ENCODE peak calls at places on chromosomes 13 and 19, in six cellular contexts. One of them, this sample, is unnamed.

GRCh38 chr19:45569619-45570421 is 14.8 kb downstream of the OPA3 start:
- DNase-seq in CD8-positive, alpha-beta T cell: peak
- DNase-seq in mucosa of descending colon: peak
- DNase-seq in astrocyte of the cerebellum: no peak
- DNase-seq in A549: peak
- DNase-seq in uterus: no peak
- DNase-seq in this sample: no peak

GRCh38 chr19:6141217-6141616 is 5.8 kb downstream of the ACSBG2 start:
- DNase-seq in mucosa of descending colon: no peak
- DNase-seq in CD8-positive, alpha-beta T cell: no peak
- DNase-seq in A549: no peak
- DNase-seq in astrocyte of the cerebellum: no peak
- DNase-seq in uterus: no peak
- DNase-seq in this sample: no peak

GRCh38 chr13:32639502-32640105 is 53.4 kb downstream of the PDS5B start:
- DNase-seq in astrocyte of the cerebellum: peak
- DNase-seq in mucosa of descending colon: peak
- DNase-seq in uterus: peak
- DNase-seq in CD8-positive, alpha-beta T cell: peak
- DNase-seq in A549: peak
- DNase-seq in this sample: peak

GRCh38 chr13:84470528-84470927 is 588.3 kb upstream of the SLITRK1 start:
- DNase-seq in astrocyte of the cerebellum: no peak
- DNase-seq in mucosa of descending colon: no peak
- DNase-seq in CD8-positive, alpha-beta T cell: no peak
- DNase-seq in A549: no peak
- DNase-seq in uterus: no peak
- DNase-seq in this sample: no peak

GRCh38 chr13:30371649-30372265 is 50.5 kb upstream of the UBE2L5 start:
- DNase-seq in mucosa of descending colon: peak
- DNase-seq in astrocyte of the cerebellum: no peak
- DNase-seq in A549: peak
- DNase-seq in uterus: no peak
- DNase-seq in CD8-positive, alpha-beta T cell: peak
- DNase-seq in this sample: peak

GRCh38 chr13:106496072-106496997 is 39.1 kb downstream of the EFNB2 start:
- DNase-seq in astrocyte of the cerebellum: no peak
- DNase-seq in A549: no peak
- DNase-seq in mucosa of descending colon: peak
- DNase-seq in uterus: no peak
- DNase-seq in CD8-positive, alpha-beta T cell: no peak
- DNase-seq in this sample: no peak

GRCh38 chr13:113367020-113367560 is 3.2 kb upstream of the GRTP1 start:
- DNase-seq in uterus: no peak
- DNase-seq in A549: no peak
- DNase-seq in astrocyte of the cerebellum: no peak
- DNase-seq in mucosa of descending colon: no peak
- DNase-seq in CD8-positive, alpha-beta T cell: no peak
- DNase-seq in this sample: no peak

GRCh38 chr19:7869453-7869909 is 4.7 kb downstream of the PRR36 start:
- DNase-seq in CD8-positive, alpha-beta T cell: peak
- DNase-seq in uterus: peak
- DNase-seq in mucosa of descending colon: peak
- DNase-seq in A549: peak
- DNase-seq in astrocyte of the cerebellum: no peak
- DNase-seq in this sample: no peak

GRCh38 chr19:56840452-56841193 is at the start of the genes PEG3 and ZIM2:
- DNase-seq in CD8-positive, alpha-beta T cell: no peak
- DNase-seq in A549: no peak
- DNase-seq in astrocyte of the cerebellum: no peak
- DNase-seq in mucosa of descending colon: peak
- DNase-seq in uterus: peak
- DNase-seq in this sample: no peak

GRCh38 chr13:77267362-77267761 is 59.5 kb downstream of the MYCBP2 start:
- DNase-seq in A549: no peak
- DNase-seq in mucosa of descending colon: no peak
- DNase-seq in astrocyte of the cerebellum: no peak
- DNase-seq in CD8-positive, alpha-beta T cell: no peak
- DNase-seq in uterus: no peak
- DNase-seq in this sample: no peak

GRCh38 chr19:28521614-28522544 is 691.1 kb downstream of the UQCRFS1 start:
- DNase-seq in astrocyte of the cerebellum: no peak
- DNase-seq in uterus: no peak
- DNase-seq in A549: no peak
- DNase-seq in mucosa of descending colon: no peak
- DNase-seq in CD8-positive, alpha-beta T cell: no peak
- DNase-seq in this sample: no peak

GRCh38 chr19:15101479-15102082 is 5.6 kb upstream of the SYDE1 start:
- DNase-seq in astrocyte of the cerebellum: peak
- DNase-seq in A549: peak
- DNase-seq in uterus: no peak
- DNase-seq in CD8-positive, alpha-beta T cell: peak
- DNase-seq in mucosa of descending colon: peak
- DNase-seq in this sample: no peak

GRCh38 chr13:28339419-28339818 is 155.5 kb downstream of the FLT1 start:
- DNase-seq in CD8-positive, alpha-beta T cell: no peak
- DNase-seq in mucosa of descending colon: no peak
- DNase-seq in A549: no peak
- DNase-seq in astrocyte of the cerebellum: no peak
- DNase-seq in uterus: no peak
- DNase-seq in this sample: no peak

GRCh38 chr19:41871573-41872383 is 5.3 kb upstream of the CD79A start:
- DNase-seq in A549: peak
- DNase-seq in CD8-positive, alpha-beta T cell: peak
- DNase-seq in uterus: no peak
- DNase-seq in astrocyte of the cerebellum: no peak
- DNase-seq in mucosa of descending colon: peak
- DNase-seq in this sample: no peak

GRCh38 chr19:8080832-8081231 is 28.3 kb downstream of the CCL25 start:
- DNase-seq in mucosa of descending colon: no peak
- DNase-seq in uterus: no peak
- DNase-seq in astrocyte of the cerebellum: no peak
- DNase-seq in CD8-positive, alpha-beta T cell: no peak
- DNase-seq in A549: no peak
- DNase-seq in this sample: no peak

GRCh38 chr13:20193924-20194631 is 1.3 kb upstream of the GJB2 start:
- DNase-seq in A549: no peak
- DNase-seq in astrocyte of the cerebellum: no peak
- DNase-seq in uterus: no peak
- DNase-seq in mucosa of descending colon: peak
- DNase-seq in CD8-positive, alpha-beta T cell: no peak
- DNase-seq in this sample: no peak

GRCh38 chr13:29454931-29455481 is 140.5 kb downstream of the SLC7A1 start:
- DNase-seq in uterus: no peak
- DNase-seq in CD8-positive, alpha-beta T cell: no peak
- DNase-seq in astrocyte of the cerebellum: no peak
- DNase-seq in A549: peak
- DNase-seq in mucosa of descending colon: no peak
- DNase-seq in this sample: no peak

GRCh38 chr13:100636441-100636840 is 38.2 kb downstream of the TMTC4 start:
- DNase-seq in astrocyte of the cerebellum: no peak
- DNase-seq in A549: no peak
- DNase-seq in CD8-positive, alpha-beta T cell: no peak
- DNase-seq in uterus: no peak
- DNase-seq in mucosa of descending colon: no peak
- DNase-seq in this sample: no peak

GRCh38 chr13:50386527-50387123 is 371.4 kb downstream of the KCNRG start:
- DNase-seq in astrocyte of the cerebellum: no peak
- DNase-seq in A549: no peak
- DNase-seq in mucosa of descending colon: no peak
- DNase-seq in CD8-positive, alpha-beta T cell: no peak
- DNase-seq in uterus: peak
- DNase-seq in this sample: peak

GRCh38 chr19:44648536-44649370 is 5.0 kb downstream of the PVR start:
- DNase-seq in uterus: no peak
- DNase-seq in CD8-positive, alpha-beta T cell: no peak
- DNase-seq in mucosa of descending colon: peak
- DNase-seq in A549: no peak
- DNase-seq in astrocyte of the cerebellum: no peak
- DNase-seq in this sample: no peak

GRCh38 chr19:53958168-53958571 is 4.6 kb upstream of the CACNG8 start:
- DNase-seq in A549: no peak
- DNase-seq in mucosa of descending colon: no peak
- DNase-seq in CD8-positive, alpha-beta T cell: no peak
- DNase-seq in uterus: no peak
- DNase-seq in astrocyte of the cerebellum: no peak
- DNase-seq in this sample: no peak

GRCh38 chr13:37561031-37561430 is 37.5 kb downstream of the POSTN start:
- DNase-seq in A549: no peak
- DNase-seq in astrocyte of the cerebellum: no peak
- DNase-seq in CD8-positive, alpha-beta T cell: no peak
- DNase-seq in uterus: no peak
- DNase-seq in mucosa of descending colon: no peak
- DNase-seq in this sample: no peak

GRCh38 chr19:16824658-16825311 is 4.4 kb upstream of the SIN3B start:
- DNase-seq in mucosa of descending colon: no peak
- DNase-seq in uterus: peak
- DNase-seq in astrocyte of the cerebellum: no peak
- DNase-seq in A549: no peak
- DNase-seq in CD8-positive, alpha-beta T cell: no peak
- DNase-seq in this sample: no peak
- TF ChIP-seq CTCF in mucosa of descending colon: no peak
- TF ChIP-seq CTCF in uterus: no peak
- TF ChIP-seq CTCF in astrocyte of the cerebellum: no peak
- TF ChIP-seq CTCF in A549: no peak
- TF ChIP-seq CTCF in CD8-positive, alpha-beta T cell: no peak
- TF ChIP-seq CTCF in this sample: no peak

DNA sequence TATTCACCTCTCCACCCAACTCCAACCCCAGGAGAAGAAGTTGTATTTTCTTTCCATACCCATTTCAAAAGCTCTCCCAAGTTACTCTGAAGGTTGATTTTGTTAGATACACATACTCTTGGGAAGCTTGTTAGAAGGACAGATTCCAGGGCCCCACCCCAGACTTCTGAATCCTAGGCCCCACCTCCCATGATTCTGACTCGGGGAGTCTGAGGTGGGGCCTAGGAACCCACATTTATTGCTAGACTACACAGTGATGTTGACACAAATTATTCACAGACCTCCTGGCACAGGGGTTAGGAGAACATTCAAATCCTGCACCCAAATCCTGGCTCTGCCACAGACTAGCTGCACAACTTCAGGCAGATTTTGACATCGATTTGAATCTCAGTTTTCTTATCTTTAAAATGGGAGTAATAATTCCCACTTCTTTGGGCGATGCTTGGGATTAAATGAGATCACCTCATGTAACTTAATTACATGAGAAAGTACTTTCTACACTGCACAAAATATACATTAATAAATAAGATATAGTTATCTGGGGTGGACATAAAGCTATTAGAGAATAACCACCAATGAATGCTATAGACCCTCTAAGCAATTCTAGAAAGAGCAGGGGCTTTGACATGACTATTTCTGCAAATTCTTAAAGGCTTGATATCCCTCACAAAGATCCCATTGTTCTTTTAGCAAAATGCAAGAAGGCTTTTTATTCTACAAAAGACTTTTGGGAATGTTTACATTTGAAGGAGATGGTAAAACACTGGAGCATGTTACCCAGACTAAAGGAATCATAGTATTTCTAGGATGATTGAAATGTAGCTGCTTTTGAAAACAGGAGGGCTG is 18.0 kb downstream of the MBNL2 start:
- DNase-seq in astrocyte of the cerebellum: no peak
- DNase-seq in CD8-positive, alpha-beta T cell: no peak
- DNase-seq in uterus: no peak
- DNase-seq in mucosa of descending colon: no peak
- DNase-seq in A549: no peak
- DNase-seq in this sample: no peak
- H3K4me3 ChIP-seq in astrocyte of the cerebellum: no peak
- H3K4me3 ChIP-seq in CD8-positive, alpha-beta T cell: no peak
- H3K4me3 ChIP-seq in uterus: no peak
- H3K4me3 ChIP-seq in mucosa of descending colon: no peak
- H3K4me3 ChIP-seq in A549: no peak
- H3K4me3 ChIP-seq in this sample: no peak

GRCh38 chr19:40223135-40223822 is 3.2 kb downstream of the CCNP start:
- DNase-seq in A549: no peak
- DNase-seq in astrocyte of the cerebellum: no peak
- DNase-seq in uterus: no peak
- DNase-seq in mucosa of descending colon: peak
- DNase-seq in CD8-positive, alpha-beta T cell: peak
- DNase-seq in this sample: no peak

GRCh38 chr19:40228371-40228770 is 1.9 kb upstream of the CCNP start:
- DNase-seq in mucosa of descending colon: no peak
- DNase-seq in astrocyte of the cerebellum: no peak
- DNase-seq in CD8-positive, alpha-beta T cell: no peak
- DNase-seq in A549: no peak
- DNase-seq in uterus: no peak
- DNase-seq in this sample: no peak

GRCh38 chr19:40228863-40229262 is 2.4 kb upstream of the CCNP start:
- DNase-seq in mucosa of descending colon: no peak
- DNase-seq in CD8-positive, alpha-beta T cell: no peak
- DNase-seq in astrocyte of the cerebellum: no peak
- DNase-seq in A549: no peak
- DNase-seq in uterus: no peak
- DNase-seq in this sample: no peak

GRCh38 chr19:40224342-40225148 is 1.9 kb downstream of the CCNP start:
- DNase-seq in A549: no peak
- DNase-seq in uterus: no peak
- DNase-seq in astrocyte of the cerebellum: no peak
- DNase-seq in mucosa of descending colon: no peak
- DNase-seq in CD8-positive, alpha-beta T cell: no peak
- DNase-seq in this sample: no peak

DNA sequence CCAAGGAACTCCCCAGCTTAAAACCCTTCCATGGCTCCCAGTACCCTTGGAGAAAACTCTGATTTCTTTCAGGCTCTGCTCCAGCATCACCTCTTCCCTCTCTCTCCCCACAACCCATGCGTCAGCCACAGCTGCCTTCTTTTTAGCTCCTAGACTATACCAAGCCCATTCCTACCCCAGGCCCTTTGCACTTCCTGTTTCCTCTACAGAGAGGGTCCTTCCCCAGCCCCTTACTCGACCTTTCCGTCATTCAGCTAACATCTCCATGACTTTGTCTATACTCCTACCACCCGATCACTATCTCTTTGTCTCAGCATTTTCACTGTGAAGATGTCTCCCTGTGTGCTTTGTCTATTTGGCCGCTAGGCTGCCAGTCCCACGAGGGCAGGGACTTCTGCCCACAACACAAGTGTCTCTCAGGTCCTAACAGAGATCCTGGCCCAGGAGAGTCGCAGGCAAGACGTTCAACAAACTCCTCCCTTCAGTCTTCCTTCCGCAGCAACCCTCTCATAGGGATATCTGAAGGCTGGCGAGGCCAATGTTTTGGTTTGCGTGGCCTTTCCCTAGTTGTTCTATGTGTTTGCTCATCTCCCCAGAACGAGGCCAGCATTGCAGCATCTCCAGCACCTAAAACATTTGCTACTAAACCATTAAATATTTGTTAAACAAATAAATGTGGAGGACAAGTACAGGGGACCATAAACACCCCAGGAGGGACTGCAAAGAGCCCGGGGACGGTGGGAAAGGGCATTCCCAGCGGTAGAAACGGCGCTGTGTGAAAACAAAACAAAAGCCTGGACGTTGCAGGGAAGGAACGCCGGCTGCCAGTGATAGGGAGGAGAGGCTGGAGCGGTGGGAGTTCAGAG is 816 bp downstream of the CCNP start:
- DNase-seq in A549: no peak
- DNase-seq in astrocyte of the cerebellum: no peak
- DNase-seq in CD8-positive, alpha-beta T cell: no peak
- DNase-seq in mucosa of descending colon: no peak
- DNase-seq in uterus: no peak
- DNase-seq in this sample: no peak
- TF ChIP-seq CTCF in A549: no peak
- TF ChIP-seq CTCF in astrocyte of the cerebellum: peak
- TF ChIP-seq CTCF in CD8-positive, alpha-beta T cell: no peak
- TF ChIP-seq CTCF in mucosa of descending colon: no peak
- TF ChIP-seq CTCF in uterus: no peak
- TF ChIP-seq CTCF in this sample: no peak

GRCh38 chr19:33238750-33239149 is 13.1 kb upstream of the SLC7A10 start:
- DNase-seq in uterus: no peak
- DNase-seq in CD8-positive, alpha-beta T cell: no peak
- DNase-seq in A549: no peak
- DNase-seq in astrocyte of the cerebellum: no peak
- DNase-seq in mucosa of descending colon: no peak
- DNase-seq in this sample: no peak
- H3K4me3 ChIP-seq in uterus: no peak
- H3K4me3 ChIP-seq in CD8-positive, alpha-beta T cell: no peak
- H3K4me3 ChIP-seq in A549: no peak
- H3K4me3 ChIP-seq in astrocyte of the cerebellum: no peak
- H3K4me3 ChIP-seq in mucosa of descending colon: no peak
- H3K4me3 ChIP-seq in this sample: no peak

This sample was measured in AG04449.